ENCODE peak calls at places on chromosomes 2 and 18, in six cellular contexts. E is IMR-90, Z is neuronal stem cell, C is H1, W is mesendoderm, N is trophoblast cell. S is an unnamed sample.

GRCh38 chr2:41967426-41968181 is 80.2 kb upstream of the PKDCC start:
- DNase-seq in E (no peak), Z (no peak), W (no peak), C (no peak), N (peak), S (no peak)

GRCh38 chr2:240622631-240623235 is 2.5 kb upstream of the GPR35 start:
- DNase-seq in E (no peak), N (no peak), W (no peak), C (no peak), Z (no peak), S (no peak)

GRCh38 chr18:23302852-23303527 is 150.1 kb upstream of the RIOK3 start:
- DNase-seq in C (no peak), Z (no peak), E (peak), W (no peak), N (peak), S (peak)

GRCh38 chr18:34702814-34703213 is 7.3 kb upstream of the DTNA start:
- DNase-seq in N (no peak), C (no peak), E (no peak), W (no peak), Z (no peak), S (no peak)

GRCh38 chr2:138559648-138560047 is 58.1 kb downstream of the SPOPL start:
- DNase-seq in N (no peak), C (no peak), E (no peak), Z (no peak), W (no peak), S (peak)

GRCh38 chr2:217162533-217162932 is 302.7 kb upstream of the TNP1 start:
- DNase-seq in Z (no peak), C (no peak), W (no peak), E (peak), N (no peak), S (peak)

GRCh38 chr18:62790836-62791772 is 75.8 kb downstream of the PHLPP1 start:
- DNase-seq in C (no peak), E (peak), N (no peak), W (no peak), Z (no peak), S (peak)

GRCh38 chr2:117917223-117917917 is 96.5 kb downstream of the CCDC93 start:
- DNase-seq in W (peak), C (no peak), E (peak), Z (no peak), N (no peak), S (peak)

GRCh38 chr2:83475371-83475770 is 983.7 kb downstream of the SUCLG1 start:
- DNase-seq in W (no peak), E (no peak), C (no peak), N (no peak), Z (no peak), S (no peak)

GRCh38 chr2:150686391-150686790 is 198.9 kb upstream of the RND3 start:
- DNase-seq in Z (no peak), C (no peak), W (no peak), E (peak), N (no peak), S (no peak)

GRCh38 chr2:222952204-222952603 is 91.4 kb downstream of the ACSL3 start:
- DNase-seq in W (no peak), N (no peak), C (no peak), Z (no peak), E (no peak), S (no peak)

GRCh38 chr18:26479065-26479685 is 69.2 kb downstream of the KCTD1 start:
- DNase-seq in C (peak), Z (no peak), E (no peak), W (no peak), N (no peak), S (no peak)

GRCh38 chr18:48924621-48925601 is 25.9 kb downstream of the SMAD7 start:
- DNase-seq in N (no peak), W (peak), Z (no peak), C (no peak), E (no peak), S (peak)

GRCh38 chr18:10840768-10841167 is 308.6 kb downstream of the PIEZO2 start:
- DNase-seq in C (no peak), W (no peak), Z (no peak), N (no peak), E (no peak), S (peak)

GRCh38 chr2:144239726-144240125 is 280.2 kb downstream of the ZEB2 start:
- DNase-seq in E (no peak), W (no peak), N (no peak), Z (no peak), C (no peak), S (no peak)

GRCh38 chr2:2834105-2834504 is 503.0 kb upstream of the MYT1L start:
- DNase-seq in W (no peak), E (no peak), Z (no peak), C (peak), N (no peak), S (no peak)

GRCh38 chr2:217827430-217828201 is 175.2 kb downstream of the TNS1 start:
- DNase-seq in E (no peak), Z (no peak), N (no peak), W (no peak), C (no peak), S (no peak)

GRCh38 chr2:216114476-216115223 is 5.5 kb downstream of the XRCC5 start:
- DNase-seq in Z (peak), N (peak), E (peak), W (peak), C (peak), S (peak)
- H2AK5ac ChIP-seq in Z (no peak), N (no peak), E (peak), W (no peak), C (no peak), S (peak)

GRCh38 chr2:224892574-224893204 is 149.6 kb downstream of the DOCK10 start:
- DNase-seq in C (no peak), Z (no peak), N (no peak), W (peak), E (no peak), S (no peak)

GRCh38 chr2:224890407-224890806 is 151.9 kb downstream of the DOCK10 start:
- DNase-seq in Z (no peak), W (no peak), E (peak), C (no peak), N (no peak), S (peak)

GRCh38 chr2:224894356-224894755 is 147.9 kb downstream of the DOCK10 start:
- DNase-seq in E (no peak), W (no peak), N (peak), Z (no peak), C (no peak), S (no peak)

GRCh38 chr2:224895377-224895776 is 146.9 kb downstream of the DOCK10 start:
- DNase-seq in N (no peak), C (no peak), W (no peak), E (no peak), Z (no peak), S (no peak)

DNA sequence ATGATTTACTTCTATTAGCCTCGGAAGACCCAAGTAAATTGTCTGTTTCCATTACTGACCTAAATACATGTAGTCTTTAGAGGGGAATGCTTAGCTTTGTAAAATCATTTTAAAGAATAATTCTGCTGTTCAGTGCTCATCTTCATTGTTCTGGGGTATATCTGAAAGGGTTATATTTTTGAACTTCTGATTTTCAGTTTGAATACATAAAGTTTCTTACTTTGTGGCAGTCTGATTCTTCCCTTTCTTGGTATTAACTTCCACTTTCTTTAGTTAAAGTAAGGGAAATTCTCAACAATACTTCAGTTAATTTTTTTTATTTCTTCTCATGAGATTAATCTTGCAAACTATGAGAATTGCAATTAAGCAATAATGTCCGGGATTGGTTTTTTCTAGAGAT is 148.4 kb downstream of the DOCK10 start:
- DNase-seq in C (no peak), N (no peak), W (no peak), E (no peak), Z (no peak), S (no peak)
- H3K4me3 ChIP-seq in C (no peak), N (no peak), W (no peak), E (no peak), Z (no peak), S (no peak)

GRCh38 chr2:16104345-16105177 is 164.2 kb downstream of the MYCN start:
- DNase-seq in Z (no peak), C (no peak), E (no peak), N (peak), W (peak), S (no peak)
- H2AK5ac ChIP-seq in Z (no peak), C (peak), E (no peak), N (no peak), W (no peak), S (no peak)

GRCh38 chr18:6486313-6486712 is 71.6 kb upstream of the L3MBTL4 start:
- DNase-seq in W (no peak), N (no peak), C (no peak), E (no peak), Z (no peak), S (no peak)

GRCh38 chr18:6489977-6490376 is 75.3 kb upstream of the L3MBTL4 start:
- DNase-seq in E (no peak), C (no peak), N (no peak), W (no peak), Z (no peak), S (no peak)

GRCh38 chr18:6488956-6489355 is 74.2 kb upstream of the L3MBTL4 start:
- DNase-seq in W (no peak), E (peak), Z (no peak), C (no peak), N (no peak), S (no peak)

GRCh38 chr18:6487027-6487426 is 72.3 kb upstream of the L3MBTL4 start:
- DNase-seq in C (no peak), W (peak), E (no peak), Z (no peak), N (peak), S (no peak)

GRCh38 chr18:6487968-6488367 is 73.3 kb upstream of the L3MBTL4 start:
- DNase-seq in C (no peak), Z (no peak), E (no peak), W (peak), N (peak), S (no peak)
- H3K4me3 ChIP-seq in C (no peak), Z (no peak), E (no peak), W (no peak), N (no peak), S (no peak)

GRCh38 chr2:69777778-69778089 is 35.8 kb downstream of the ANXA4 start:
- DNase-seq in C (no peak), N (no peak), E (no peak), W (no peak), Z (no peak), S (peak)

GRCh38 chr2:69784228-69784627 is 42.3 kb downstream of the ANXA4 start:
- DNase-seq in C (no peak), N (no peak), E (no peak), Z (no peak), W (no peak), S (no peak)

GRCh38 chr2:69779258-69779989 is 37.5 kb downstream of the ANXA4 start:
- DNase-seq in W (peak), C (no peak), E (peak), Z (no peak), N (peak), S (no peak)

GRCh38 chr2:69781321-69782248 is 39.7 kb downstream of the ANXA4 start:
- DNase-seq in C (peak), N (no peak), Z (no peak), E (no peak), W (peak), S (no peak)

GRCh38 chr2:69780907-69781306 is 39.0 kb downstream of the ANXA4 start:
- DNase-seq in N (no peak), W (no peak), Z (no peak), C (peak), E (no peak), S (no peak)
- H2AK5ac ChIP-seq in N (no peak), W (no peak), Z (no peak), C (no peak), E (no peak), S (no peak)

GRCh38 chr18:28176674-28176932 is 327 bp downstream of the CDH2 start:
- DNase-seq in N (no peak), C (peak), W (no peak), E (no peak), Z (no peak), S (no peak)
- H3K4me3 ChIP-seq in N (peak), C (peak), W (peak), E (peak), Z (peak), S (peak)